ENCODE peak calls at places on chromosomes 7 and 10, in five cellular contexts. X, Y, Z, I and C are unnamed samples.

GRCh38 chr7:155533827-155534690 is 12.3 kb downstream of the CNPY1 start:
- DNase-seq in I (no peak), Y (no peak), Z (no peak), X (peak; percentile 20), C (no peak)

GRCh38 chr7:101677421-101678137 is 48.5 kb upstream of the MYL10 start:
- DNase-seq in I (peak; percentile 37), Z (no peak), X (peak; percentile 25), Y (no peak), C (no peak)

GRCh38 chr10:6737080-6737641 is 157.1 kb upstream of the PRKCQ start:
- DNase-seq in X (no peak), I (peak; percentile 62), Y (no peak), Z (no peak), C (peak; percentile 62)

GRCh38 chr7:2820508-2820934 is 23.6 kb downstream of the GNA12 start:
- DNase-seq in X (peak; percentile 75), Y (peak; percentile 91), Z (peak; percentile 77), I (peak; percentile 97), C (peak; percentile 75)

GRCh38 chr10:125370578-125370977 is 210.2 kb upstream of the CTBP2 start:
- DNase-seq in Y (no peak), I (no peak), X (no peak), Z (no peak), C (no peak)

GRCh38 chr10:77493851-77494788 is 143.5 kb downstream of the KCNMA1 start:
- DNase-seq in I (peak; percentile 54), Z (no peak), X (no peak), Y (no peak), C (no peak)

GRCh38 chr10:98528166-98528784 is 81.5 kb upstream of the HPS1 start:
- DNase-seq in X (peak; percentile 63), Z (no peak), Y (no peak), I (peak; percentile 0), C (no peak)

GRCh38 chr10:30857803-30858202 is 173.9 kb downstream of the ZNF438 start:
- DNase-seq in Y (peak; percentile 89), Z (no peak), I (peak; percentile 72), X (peak; percentile 50), C (no peak)

GRCh38 chr7:115793958-115794702 is 236.4 kb downstream of the TFEC start:
- DNase-seq in Z (no peak), X (no peak), Y (no peak), I (no peak), C (no peak)

GRCh38 chr7:16060492-16060891 is 360.8 kb downstream of the CRPPA start:
- DNase-seq in X (no peak), I (peak; percentile 50), Z (no peak), Y (no peak), C (no peak)

GRCh38 chr10:132808247-132808567 is 22.3 kb upstream of the NKX6-2 start:
- DNase-seq in Z (no peak), I (no peak), Y (no peak), X (no peak), C (no peak)

GRCh38 chr10:19977097-19977521 is 160.9 kb downstream of the PLXDC2 start:
- DNase-seq in Y (no peak), X (no peak), I (peak; percentile 46), Z (no peak), C (no peak)

GRCh38 chr7:95871078-95871848 is 98.9 kb downstream of the DYNC1I1 start:
- DNase-seq in Y (no peak), Z (no peak), X (peak; percentile 72), I (peak; percentile 45), C (no peak)

GRCh38 chr10:78299861-78300453 is 266.3 kb downstream of the RPS24 start:
- DNase-seq in Z (no peak), Y (peak; percentile 45), X (peak; percentile 55), I (no peak), C (no peak)

GRCh38 chr7:10939237-10939910 is 34.3 kb upstream of the PHF14 start:
- DNase-seq in Y (no peak), X (no peak), I (no peak), Z (no peak), C (no peak)

DNA sequence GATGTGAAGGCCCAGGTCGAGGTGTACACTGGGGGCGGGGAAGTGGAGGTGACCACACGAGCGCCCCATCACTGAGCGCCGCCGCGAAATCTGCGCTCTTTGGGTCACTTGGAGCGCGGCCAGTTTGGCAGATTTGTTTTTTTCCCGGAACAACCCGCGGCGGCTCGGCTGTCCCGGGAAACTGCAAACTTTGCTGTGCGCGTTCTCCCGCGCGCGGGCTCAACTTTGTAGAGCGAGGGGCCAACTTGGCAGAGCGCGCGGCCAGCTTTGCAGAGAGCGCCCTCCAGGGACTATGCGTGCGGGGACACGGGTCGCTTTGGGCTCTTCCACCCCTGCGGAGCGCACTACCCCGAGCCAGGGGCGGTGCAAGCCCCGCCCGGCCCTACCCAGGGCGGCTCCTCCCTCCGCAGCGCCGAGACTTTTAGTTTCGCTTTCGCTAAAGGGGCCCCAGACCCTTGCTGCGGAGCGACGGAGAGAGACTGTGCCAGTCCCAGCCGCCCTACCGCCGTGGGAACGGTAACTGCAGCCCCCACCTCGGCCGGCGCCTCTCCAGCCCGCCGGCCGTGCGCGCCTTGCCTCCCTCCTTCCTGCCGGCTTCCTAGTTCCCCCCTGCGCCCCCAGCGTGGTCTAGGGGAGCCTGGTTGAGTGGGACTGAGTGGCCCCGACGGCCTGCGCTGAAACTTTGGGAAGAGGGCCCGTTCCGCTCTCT is at the start of gene CASP7:
- DNase-seq in Y (peak; percentile 76), X (peak; percentile 81), Z (peak; percentile 91), I (peak; percentile 68), C (peak; percentile 51)
- TF ChIP-seq POLR2A in Y (peak; percentile 42), X (peak; percentile 53), Z (peak; percentile 75), I (no peak), C (peak; percentile 34)

GRCh38 chr7:131057015-131057518 is 270.6 kb upstream of the MKLN1 start:
- DNase-seq in Z (no peak), X (peak; percentile 75), Y (no peak), I (peak; percentile 86), C (no peak)

GRCh38 chr7:131051304-131051703 is 276.4 kb upstream of the MKLN1 start:
- DNase-seq in Y (no peak), Z (no peak), X (no peak), I (no peak), C (no peak)

GRCh38 chr7:131056007-131056406 is 271.7 kb upstream of the MKLN1 start:
- DNase-seq in Y (no peak), Z (no peak), I (no peak), X (no peak), C (no peak)

GRCh38 chr7:131047651-131048304 is 279.9 kb upstream of the MKLN1 start:
- DNase-seq in I (peak; percentile 14), Y (no peak), X (no peak), Z (no peak), C (no peak)

DNA sequence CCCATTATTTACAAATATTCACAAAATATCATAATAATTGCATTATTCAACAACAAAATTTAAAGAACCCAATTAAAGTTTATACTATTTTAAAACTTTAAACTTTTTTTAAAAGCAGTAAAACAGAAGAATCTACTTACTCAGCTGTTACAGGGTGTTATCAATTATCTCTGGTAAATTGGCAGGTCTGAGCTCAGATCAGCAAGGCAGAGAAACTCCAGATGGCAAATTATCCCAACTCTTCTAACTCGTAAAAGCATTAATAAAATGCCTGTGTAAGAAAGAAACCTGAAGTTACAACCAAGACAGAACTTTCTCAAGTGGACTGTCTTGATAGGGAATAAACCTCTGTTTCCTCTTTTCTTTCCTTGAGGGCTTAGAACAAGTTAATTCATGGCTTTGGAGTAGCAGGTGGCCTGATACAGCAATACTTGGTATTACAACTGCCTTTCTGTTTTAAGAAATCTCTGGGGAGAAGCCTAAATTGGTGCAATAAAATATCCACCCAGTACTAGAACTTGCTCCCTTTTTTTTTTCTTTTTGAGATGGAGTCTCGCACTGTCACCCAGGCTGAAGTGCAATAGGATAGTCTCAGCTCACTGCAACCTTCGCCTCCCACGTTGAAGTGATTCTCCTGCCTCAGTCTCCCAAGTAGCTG is 275.3 kb upstream of the MKLN1 start:
- DNase-seq in Y (no peak), I (no peak), X (no peak), Z (no peak), C (no peak)
- H3K27ac ChIP-seq in Y (no peak overlapping the region), I (no peak overlapping the region), X (no peak overlapping the region), Z (no peak overlapping the region), C (no peak overlapping the region)

DNA sequence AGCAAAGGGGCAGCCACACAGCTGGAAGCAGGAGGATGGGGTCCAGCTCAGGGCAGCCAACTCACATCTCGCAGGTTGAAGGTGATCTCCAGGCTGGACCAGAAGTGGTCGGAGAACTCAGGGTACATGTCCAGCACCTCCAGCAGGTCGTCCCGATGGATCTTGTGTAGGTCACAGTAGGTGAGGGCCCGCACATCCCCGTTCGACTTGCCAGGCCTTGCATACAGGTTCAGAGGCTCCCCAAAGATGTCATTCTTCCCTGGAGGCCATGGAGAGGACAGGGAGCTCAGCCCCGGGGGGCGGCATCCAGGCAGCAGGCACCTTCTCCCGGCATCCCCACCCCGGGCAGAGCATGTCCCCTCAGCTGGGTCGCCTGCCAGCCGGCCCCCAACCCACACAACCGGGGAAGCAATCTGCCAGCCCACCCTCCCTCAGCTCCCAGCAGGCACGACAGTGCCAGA is 29.3 kb downstream of the KCNH2 start:
- DNase-seq in Y (no peak), Z (no peak), X (no peak), I (no peak), C (peak; percentile 34)
- TF ChIP-seq POLR2A in Y (no peak), Z (no peak), X (no peak), I (no peak), C (no peak)

GRCh38 chr7:128032605-128033235 is 1.5 kb upstream of the LRRC4 start:
- DNase-seq in X (no peak), I (peak; percentile 28), Z (peak; percentile 33), Y (no peak), C (no peak)

GRCh38 chr7:128029405-128029995 is 1.7 kb downstream of the LRRC4 start:
- DNase-seq in X (no peak), Z (no peak), Y (no peak), I (no peak), C (no peak)

GRCh38 chr7:128030263-128030998 is 806 bp downstream of the LRRC4 start:
- DNase-seq in Z (no peak), X (no peak), Y (no peak), I (no peak), C (no peak)

GRCh38 chr7:128031901-128032604 is 816 bp upstream of the LRRC4 start:
- DNase-seq in Y (peak; percentile 51), I (peak; percentile 96), Z (peak; percentile 44), X (peak; percentile 85), C (no peak)

DNA sequence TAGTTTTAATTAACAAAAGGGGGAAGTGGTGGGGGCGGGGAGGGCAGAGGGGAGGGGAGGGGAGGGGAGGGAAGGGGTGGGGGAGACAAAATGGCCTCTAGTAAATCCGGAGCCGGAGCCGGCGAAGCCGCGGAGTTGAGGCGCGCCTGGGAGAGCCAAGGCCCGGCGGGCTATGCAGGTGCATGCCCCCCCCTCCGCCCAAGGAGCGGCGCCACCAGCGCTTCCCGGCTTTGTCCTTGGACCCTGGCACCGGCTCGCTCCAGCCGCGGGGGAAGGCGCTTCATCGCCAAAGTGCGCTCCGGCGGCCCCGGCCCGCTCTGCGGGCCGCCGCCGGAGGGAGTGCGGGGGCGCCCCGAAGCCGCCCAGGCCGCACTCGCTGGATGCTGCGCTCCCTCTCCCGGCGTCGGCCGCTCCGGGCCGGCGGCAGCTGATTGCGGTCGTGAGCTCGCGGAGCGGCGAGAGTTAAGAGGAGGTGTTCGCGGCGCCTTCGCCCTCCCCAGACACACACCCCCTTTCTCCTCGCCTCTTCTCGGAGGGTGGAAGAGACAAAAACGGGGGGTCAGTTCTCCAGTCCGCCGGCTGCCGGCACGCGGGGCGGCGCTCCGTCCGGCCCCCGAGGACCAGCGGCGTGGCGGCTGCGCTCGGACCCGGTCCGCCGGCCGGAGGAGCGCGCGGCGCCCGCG is at the start of gene LRRC4:
- DNase-seq in X (peak; percentile 57), Z (peak; percentile 45), Y (no peak), I (peak; percentile 43), C (no peak)
- H3K27ac ChIP-seq in X (peak within 1 kb of the TSS; percentile 39), Z (no peak within 1 kb of the TSS), Y (peak within 1 kb of the TSS; percentile 44), I (no peak within 1 kb of the TSS), C (no peak within 1 kb of the TSS)